ENCODE peak calls at places on chromosomes 6 and 20, in nine cellular contexts. One of them, this sample, is unnamed.

GRCh38 chr6:37182736-37183590 is 13.0 kb downstream of the PIM1 start:
- DNase-seq in cardiac fibroblast: no peak
- DNase-seq in substantia nigra: no peak
- DNase-seq in NCI-H1105: no peak
- DNase-seq in fibroblast of the conjunctiva: no peak
- DNase-seq in GM23248: no peak
- DNase-seq in effector memory CD4-positive, alpha-beta T cell: peak; percentile 40
- DNase-seq in GM13976: peak; percentile 63
- DNase-seq in SJSA1: no peak
- DNase-seq in this sample: no peak

GRCh38 chr6:158467923-158468322 is 92.0 kb upstream of the TMEM181 start:
- DNase-seq in GM13976: no peak
- DNase-seq in SJSA1: no peak
- DNase-seq in fibroblast of the conjunctiva: no peak
- DNase-seq in GM23248: no peak
- DNase-seq in NCI-H1105: peak; percentile 97
- DNase-seq in cardiac fibroblast: no peak
- DNase-seq in substantia nigra: no peak
- DNase-seq in effector memory CD4-positive, alpha-beta T cell: no peak
- DNase-seq in this sample: peak; percentile 4

GRCh38 chr6:3693879-3694278 is 57.6 kb downstream of the PXDC1 start:
- DNase-seq in substantia nigra: no peak
- DNase-seq in cardiac fibroblast: no peak
- DNase-seq in NCI-H1105: no peak
- DNase-seq in GM13976: no peak
- DNase-seq in SJSA1: no peak
- DNase-seq in GM23248: no peak
- DNase-seq in effector memory CD4-positive, alpha-beta T cell: no peak
- DNase-seq in fibroblast of the conjunctiva: no peak
- DNase-seq in this sample: no peak

GRCh38 chr6:107264357-107264831 is 149.1 kb upstream of the BEND3 start:
- DNase-seq in cardiac fibroblast: peak; percentile 88
- DNase-seq in GM23248: peak; percentile 83
- DNase-seq in substantia nigra: no peak
- DNase-seq in NCI-H1105: no peak
- DNase-seq in GM13976: no peak
- DNase-seq in fibroblast of the conjunctiva: no peak
- DNase-seq in effector memory CD4-positive, alpha-beta T cell: no peak
- DNase-seq in SJSA1: no peak
- DNase-seq in this sample: no peak

GRCh38 chr6:139881728-139882211 is 507.3 kb upstream of the CITED2 start:
- DNase-seq in NCI-H1105: peak; percentile 12
- DNase-seq in fibroblast of the conjunctiva: no peak
- DNase-seq in GM23248: peak; percentile 39
- DNase-seq in SJSA1: peak; percentile 68
- DNase-seq in cardiac fibroblast: peak; percentile 69
- DNase-seq in substantia nigra: no peak
- DNase-seq in effector memory CD4-positive, alpha-beta T cell: no peak
- DNase-seq in GM13976: peak; percentile 41
- DNase-seq in this sample: peak; percentile 25

GRCh38 chr6:53179961-53180651 is 31.5 kb upstream of the GCM1 start:
- DNase-seq in cardiac fibroblast: peak; percentile 84
- DNase-seq in fibroblast of the conjunctiva: peak; percentile 22
- DNase-seq in substantia nigra: no peak
- DNase-seq in effector memory CD4-positive, alpha-beta T cell: no peak
- DNase-seq in SJSA1: no peak
- DNase-seq in GM13976: no peak
- DNase-seq in NCI-H1105: peak; percentile 89
- DNase-seq in GM23248: no peak
- DNase-seq in this sample: peak; percentile 2

GRCh38 chr20:62444286-62444685 is 16.9 kb upstream of the RBBP8NL start:
- DNase-seq in fibroblast of the conjunctiva: no peak
- DNase-seq in GM23248: no peak
- DNase-seq in GM13976: no peak
- DNase-seq in substantia nigra: no peak
- DNase-seq in SJSA1: no peak
- DNase-seq in effector memory CD4-positive, alpha-beta T cell: no peak
- DNase-seq in cardiac fibroblast: no peak
- DNase-seq in NCI-H1105: no peak
- DNase-seq in this sample: no peak

GRCh38 chr6:35498407-35499045 is 1.6 kb upstream of the TEAD3 start:
- DNase-seq in fibroblast of the conjunctiva: no peak
- DNase-seq in NCI-H1105: no peak
- DNase-seq in effector memory CD4-positive, alpha-beta T cell: no peak
- DNase-seq in GM13976: no peak
- DNase-seq in cardiac fibroblast: no peak
- DNase-seq in GM23248: no peak
- DNase-seq in SJSA1: no peak
- DNase-seq in substantia nigra: no peak
- DNase-seq in this sample: no peak

GRCh38 chr6:11744753-11745152 is 33.9 kb downstream of the ADTRP start:
- DNase-seq in NCI-H1105: no peak
- DNase-seq in substantia nigra: no peak
- DNase-seq in SJSA1: no peak
- DNase-seq in GM13976: no peak
- DNase-seq in fibroblast of the conjunctiva: peak; percentile 14
- DNase-seq in cardiac fibroblast: peak; percentile 90
- DNase-seq in GM23248: peak; percentile 77
- DNase-seq in effector memory CD4-positive, alpha-beta T cell: no peak
- DNase-seq in this sample: no peak

GRCh38 chr6:134510920-134511319 is 193.0 kb upstream of the SGK1 start:
- DNase-seq in substantia nigra: no peak
- DNase-seq in NCI-H1105: no peak
- DNase-seq in fibroblast of the conjunctiva: no peak
- DNase-seq in GM23248: no peak
- DNase-seq in SJSA1: no peak
- DNase-seq in cardiac fibroblast: no peak
- DNase-seq in GM13976: no peak
- DNase-seq in effector memory CD4-positive, alpha-beta T cell: no peak
- DNase-seq in this sample: no peak